ENCODE peak calls at places on chromosomes 2 and 18, in six cellular contexts. J is CD8-positive, alpha-beta T cell; D is stomach; L is mammary epithelial cell; Q is GM12864; S is left ventricle myocardium inferior. E is an unnamed sample.

GRCh38 chr2:24635181-24635580 is 144.1 kb downstream of the NCOA1 start:
- DNase-seq in L (no peak), Q (no peak), D (no peak), S (no peak), J (no peak), E (no peak)

GRCh38 chr2:231862071-231862470 is 64.1 kb downstream of the NPPC start:
- DNase-seq in D (no peak), Q (no peak), J (no peak), S (no peak), L (no peak), E (no peak)

GRCh38 chr2:121634354-121635307 is 14.6 kb downstream of the CLASP1 start:
- DNase-seq in L (peak; percentile 81), S (no peak), Q (no peak), J (no peak), D (no peak), E (no peak)

GRCh38 chr2:26284132-26284531 is 39.4 kb downstream of the HADHB start:
- DNase-seq in D (no peak), S (no peak), Q (no peak), L (peak; percentile 71), J (no peak), E (no peak)

GRCh38 chr2:100936070-100936741 is 65.9 kb upstream of the RPL31 start:
- DNase-seq in D (no peak), J (no peak), L (no peak), Q (no peak), S (no peak), E (no peak)

GRCh38 chr18:42052137-42052708 is 97.2 kb downstream of the PIK3C3 start:
- DNase-seq in J (no peak), Q (no peak), L (no peak), D (no peak), S (no peak), E (no peak)

GRCh38 chr2:101116841-101117552 is 34.2 kb downstream of the TBC1D8 start:
- DNase-seq in Q (no peak), S (no peak), L (no peak), D (no peak), J (no peak), E (peak; percentile 49)

GRCh38 chr2:239300242-239300641 is 100.6 kb downstream of the HDAC4 start:
- DNase-seq in J (no peak), Q (no peak), S (peak; percentile 14), D (no peak), L (no peak), E (no peak)

GRCh38 chr2:29011650-29012060 is 30.6 kb downstream of the TOGARAM2 start:
- DNase-seq in J (peak; percentile 66), S (peak; percentile 86), Q (no peak), L (no peak), D (peak; percentile 76), E (peak; percentile 87)

GRCh38 chr2:29013046-29013780 is 32.1 kb downstream of the TOGARAM2 start:
- DNase-seq in L (no peak), Q (no peak), J (no peak), S (no peak), D (no peak), E (peak; percentile 49)

GRCh38 chr2:29014331-29014730 is 33.2 kb downstream of the TOGARAM2 start:
- DNase-seq in Q (no peak), S (peak; percentile 42), J (no peak), L (no peak), D (no peak), E (no peak)

GRCh38 chr2:29010946-29011649 is 30.0 kb downstream of the TOGARAM2 start:
- DNase-seq in S (peak; percentile 49), D (peak; percentile 38), L (no peak), J (peak; percentile 38), Q (no peak), E (peak; percentile 69)

GRCh38 chr2:29012211-29012681 is 31.1 kb downstream of the TOGARAM2 start:
- DNase-seq in Q (no peak), L (no peak), J (peak; percentile 32), D (peak; percentile 67), S (peak; percentile 86), E (peak; percentile 82)
- H3K4me3 ChIP-seq in Q (no peak overlapping the region), L (no peak overlapping the region), J (peak overlapping the region; percentile 5), D (no peak overlapping the region), S (peak overlapping the region; percentile 66), E (no peak overlapping the region)

DNA sequence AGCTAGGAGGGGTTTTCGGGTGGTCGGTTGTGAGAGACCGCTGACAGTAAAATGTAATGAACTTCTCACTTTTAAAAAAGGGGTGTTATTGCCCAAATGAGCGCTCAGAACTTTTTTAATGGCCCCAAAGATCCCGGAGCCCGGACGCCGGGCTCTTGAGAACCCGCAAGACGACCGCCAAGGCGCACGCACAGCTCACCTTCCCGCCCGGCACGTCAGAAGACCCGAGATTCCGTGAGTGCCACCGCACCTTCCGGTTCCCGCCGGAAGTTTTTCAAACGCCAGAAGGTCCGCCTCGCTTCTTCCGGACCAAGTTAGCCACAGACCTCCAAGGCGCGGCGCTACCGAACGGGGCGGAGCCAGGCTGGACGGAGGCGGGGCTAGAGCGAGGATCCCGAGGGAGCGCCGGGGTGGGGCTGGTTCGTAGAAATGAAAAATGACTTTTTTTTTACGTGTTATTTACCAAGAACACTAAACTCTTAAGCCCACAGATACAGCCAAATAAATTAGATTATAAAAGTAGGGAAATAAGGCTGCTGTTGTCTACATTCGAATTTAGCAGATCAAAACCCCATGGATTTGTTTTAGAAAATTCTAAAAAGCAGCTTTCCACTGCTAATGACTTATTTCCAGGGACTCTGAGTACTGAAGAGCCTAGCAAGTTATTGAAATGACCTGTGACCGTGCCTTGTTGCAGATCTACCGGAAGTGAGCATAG is at the start of gene SRBD1:
- DNase-seq in Q (peak; percentile 88), D (peak; percentile 96), J (peak; percentile 84), L (peak; percentile 90), S (peak; percentile 95), E (peak; percentile 96)
- TF ChIP-seq CTCF in Q (no peak), D (no peak), J (no peak), L (no peak), S (no peak), E (no peak)

GRCh38 chr2:178628590-178628989 is 148.3 kb downstream of the PLEKHA3 start:
- DNase-seq in D (no peak), S (no peak), Q (no peak), L (no peak), J (no peak), E (no peak)

GRCh38 chr2:178627401-178627800 is 147.1 kb downstream of the PLEKHA3 start:
- DNase-seq in Q (no peak), L (no peak), D (no peak), S (no peak), J (no peak), E (no peak)

GRCh38 chr2:178635897-178636296 is 155.6 kb downstream of the PLEKHA3 start:
- DNase-seq in D (no peak), Q (no peak), J (no peak), L (no peak), S (no peak), E (no peak)

GRCh38 chr2:178629463-178629862 is 149.2 kb downstream of the PLEKHA3 start:
- DNase-seq in J (no peak), Q (no peak), S (peak; percentile 55), D (no peak), L (no peak), E (peak; percentile 34)

GRCh38 chr2:178632729-178633128 is 152.5 kb downstream of the PLEKHA3 start:
- DNase-seq in S (no peak), J (no peak), L (no peak), Q (no peak), D (no peak), E (no peak)
- H3K4me3 ChIP-seq in S (no peak overlapping the region), J (no peak overlapping the region), L (no peak overlapping the region), Q (no peak overlapping the region), D (no peak overlapping the region), E (no peak overlapping the region)

GRCh38 chr2:206389164-206389563 is 54.2 kb upstream of the ADAM23 start:
- DNase-seq in Q (no peak), D (no peak), S (no peak), L (no peak), J (no peak), E (no peak)

GRCh38 chr2:206396216-206396615 is 47.1 kb upstream of the ADAM23 start:
- DNase-seq in J (no peak), S (no peak), L (no peak), D (no peak), Q (no peak), E (no peak)

GRCh38 chr2:206390181-206390580 is 53.2 kb upstream of the ADAM23 start:
- DNase-seq in J (no peak), S (no peak), Q (no peak), L (no peak), D (no peak), E (no peak)

DNA sequence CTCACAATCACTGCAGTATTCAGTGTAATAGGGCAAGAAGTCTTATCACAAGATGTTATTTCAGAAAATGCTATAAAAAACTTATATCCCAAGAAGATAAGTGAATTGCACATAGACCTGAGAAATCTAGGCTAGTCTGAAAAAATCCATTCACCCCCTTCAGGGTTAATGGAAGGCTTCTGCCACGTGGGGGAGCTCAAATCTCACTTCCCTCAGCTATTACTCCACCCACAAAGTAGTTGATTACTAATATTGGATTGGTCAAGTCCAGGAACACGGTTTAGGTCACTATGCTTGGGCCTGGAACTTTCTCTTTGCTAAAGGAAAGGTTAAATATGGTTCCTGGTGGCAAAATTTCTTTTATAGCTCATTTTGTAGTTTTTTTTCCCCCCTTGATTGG is 51.2 kb upstream of the ADAM23 start:
- DNase-seq in L (peak; percentile 55), Q (peak; percentile 21), S (no peak), J (no peak), D (no peak), E (no peak)
- TF ChIP-seq CTCF in L (peak; percentile 75), Q (peak; percentile 72), S (peak; percentile 62), J (no peak), D (no peak), E (peak; percentile 41)

DNA sequence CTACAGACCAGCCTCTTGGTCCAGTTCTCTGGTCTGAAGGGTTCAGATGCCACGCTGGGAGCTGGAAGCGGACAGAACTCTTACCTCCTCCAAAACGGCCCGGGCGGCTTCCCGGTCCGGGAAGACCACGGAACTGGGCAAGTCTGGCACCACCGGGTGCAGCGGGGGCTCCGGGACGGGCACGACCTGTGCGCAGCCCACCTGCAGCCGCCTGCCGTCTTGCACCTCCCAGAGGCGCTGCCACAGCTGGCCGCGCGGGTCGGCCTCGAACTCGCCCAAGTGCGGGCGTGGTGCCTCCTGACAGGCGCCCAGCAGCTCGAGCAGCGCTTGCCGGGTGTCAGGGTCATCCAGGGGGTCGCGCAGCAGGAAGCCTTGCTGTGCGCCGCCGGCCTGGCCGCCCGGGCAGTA is 765 bp downstream of the CMPK2 start:
- DNase-seq in D (peak; percentile 30), Q (no peak), L (no peak), S (peak; percentile 31), J (peak; percentile 15), E (peak; percentile 20)
- H3K4me3 ChIP-seq in D (peak overlapping the region; percentile 84), Q (peak overlapping the region; percentile 83), L (peak overlapping the region; percentile 64), S (peak overlapping the region; percentile 87), J (peak overlapping the region; percentile 75), E (peak overlapping the region; percentile 79)

DNA sequence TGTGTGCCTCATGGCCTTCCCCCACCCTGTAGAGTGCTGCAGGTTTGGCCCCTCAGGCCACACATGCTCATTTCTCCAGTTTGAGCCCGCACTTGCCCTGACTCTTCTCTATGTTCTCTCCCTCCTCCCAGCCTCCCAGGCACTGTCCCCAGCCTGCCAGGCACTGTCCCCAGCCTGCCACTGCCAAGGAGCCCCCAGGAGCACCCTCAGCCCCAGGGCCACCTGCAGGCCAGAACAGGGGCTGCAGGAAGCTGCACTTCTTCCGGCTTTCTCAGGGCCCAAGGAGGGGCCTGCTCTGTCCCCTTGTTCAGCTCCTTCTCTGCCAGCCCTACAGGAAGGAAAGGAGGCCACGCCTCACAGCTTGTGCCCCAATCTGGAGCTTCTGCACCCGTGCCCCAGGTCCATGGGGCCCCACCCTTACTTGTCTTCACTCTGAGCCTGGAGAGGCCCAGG is 31.6 kb downstream of the CYP26B1 start:
- DNase-seq in D (no peak), S (no peak), J (no peak), L (no peak), Q (no peak), E (no peak)
- TF ChIP-seq CTCF in D (no peak), S (peak; percentile 20), J (no peak), L (peak; percentile 39), Q (peak; percentile 46), E (no peak)

E was measured in heart left ventricle.